ENCODE peak calls at places on chromosomes 2 and 18, in six cellular contexts. One of them, this sample, is unnamed.

GRCh38 chr2:186508263-186508662 is 22.2 kb downstream of the ZC3H15 start:
- DNase-seq in astrocyte: no peak
- DNase-seq in GM10248: no peak
- DNase-seq in pancreas: no peak
- DNase-seq in esophagus squamous epithelium: no peak
- DNase-seq in RWPE1: no peak
- DNase-seq in this sample: no peak

GRCh38 chr2:134231296-134231964 is 22.4 kb upstream of the MGAT5 start:
- DNase-seq in astrocyte: peak
- DNase-seq in GM10248: no peak
- DNase-seq in pancreas: no peak
- DNase-seq in esophagus squamous epithelium: no peak
- DNase-seq in RWPE1: no peak
- DNase-seq in this sample: no peak

GRCh38 chr2:228624708-228625107 is 443.2 kb upstream of the SPHKAP start:
- DNase-seq in astrocyte: no peak
- DNase-seq in GM10248: no peak
- DNase-seq in pancreas: no peak
- DNase-seq in esophagus squamous epithelium: no peak
- DNase-seq in RWPE1: no peak
- DNase-seq in this sample: no peak

GRCh38 chr2:41940715-41941114 is 107.1 kb upstream of the PKDCC start:
- DNase-seq in astrocyte: no peak
- DNase-seq in GM10248: no peak
- DNase-seq in pancreas: no peak
- DNase-seq in esophagus squamous epithelium: no peak
- DNase-seq in RWPE1: no peak
- DNase-seq in this sample: no peak

GRCh38 chr2:10542033-10542432 is 93.9 kb upstream of the ODC1 start:
- DNase-seq in astrocyte: no peak
- DNase-seq in GM10248: no peak
- DNase-seq in pancreas: no peak
- DNase-seq in esophagus squamous epithelium: no peak
- DNase-seq in RWPE1: no peak
- DNase-seq in this sample: no peak

GRCh38 chr18:59988098-59988706 is 88.4 kb downstream of the PMAIP1 start:
- DNase-seq in astrocyte: peak
- DNase-seq in GM10248: peak
- DNase-seq in pancreas: no peak
- DNase-seq in esophagus squamous epithelium: no peak
- DNase-seq in RWPE1: peak
- DNase-seq in this sample: peak

GRCh38 chr2:205763708-205764501 is 81.6 kb downstream of the NRP2 start:
- DNase-seq in astrocyte: peak
- DNase-seq in GM10248: peak
- DNase-seq in pancreas: peak
- DNase-seq in esophagus squamous epithelium: no peak
- DNase-seq in RWPE1: peak
- DNase-seq in this sample: peak

GRCh38 chr18:2921778-2922177 is 75.0 kb downstream of the EMILIN2 start:
- DNase-seq in astrocyte: no peak
- DNase-seq in GM10248: no peak
- DNase-seq in pancreas: no peak
- DNase-seq in esophagus squamous epithelium: no peak
- DNase-seq in RWPE1: no peak
- DNase-seq in this sample: no peak

GRCh38 chr2:3179208-3179607 is 198.4 kb downstream of the EIPR1 start:
- DNase-seq in astrocyte: no peak
- DNase-seq in GM10248: no peak
- DNase-seq in pancreas: no peak
- DNase-seq in esophagus squamous epithelium: no peak
- DNase-seq in RWPE1: no peak
- DNase-seq in this sample: no peak

GRCh38 chr18:40685241-40685640 is 1269.8 kb upstream of the PIK3C3 start:
- DNase-seq in astrocyte: no peak
- DNase-seq in GM10248: no peak
- DNase-seq in pancreas: no peak
- DNase-seq in esophagus squamous epithelium: no peak
- DNase-seq in RWPE1: no peak
- DNase-seq in this sample: no peak

GRCh38 chr2:136081582-136082210 is 36.3 kb downstream of the CXCR4 start:
- DNase-seq in astrocyte: no peak
- DNase-seq in GM10248: no peak
- DNase-seq in pancreas: no peak
- DNase-seq in esophagus squamous epithelium: no peak
- DNase-seq in RWPE1: no peak
- DNase-seq in this sample: peak

GRCh38 chr2:208252766-208253492 is 1.9 kb downstream of the IDH1 start:
- DNase-seq in astrocyte: no peak
- DNase-seq in GM10248: no peak
- DNase-seq in pancreas: no peak
- DNase-seq in esophagus squamous epithelium: no peak
- DNase-seq in RWPE1: no peak
- DNase-seq in this sample: no peak

GRCh38 chr18:40414155-40414754 is 1540.8 kb upstream of the PIK3C3 start:
- DNase-seq in astrocyte: peak
- DNase-seq in GM10248: no peak
- DNase-seq in pancreas: no peak
- DNase-seq in esophagus squamous epithelium: no peak
- DNase-seq in RWPE1: no peak
- DNase-seq in this sample: no peak

GRCh38 chr18:60838677-60839076 is 466.1 kb upstream of the MC4R start:
- DNase-seq in astrocyte: no peak
- DNase-seq in GM10248: no peak
- DNase-seq in pancreas: no peak
- DNase-seq in esophagus squamous epithelium: no peak
- DNase-seq in RWPE1: no peak
- DNase-seq in this sample: no peak

GRCh38 chr2:53715568-53715967 is 52.0 kb upstream of the CHAC2 start:
- DNase-seq in astrocyte: no peak
- DNase-seq in GM10248: no peak
- DNase-seq in pancreas: no peak
- DNase-seq in esophagus squamous epithelium: no peak
- DNase-seq in RWPE1: peak
- DNase-seq in this sample: no peak
- TF ChIP-seq CTCF in astrocyte: peak
- TF ChIP-seq CTCF in GM10248: peak
- TF ChIP-seq CTCF in pancreas: peak
- TF ChIP-seq CTCF in esophagus squamous epithelium: no peak
- TF ChIP-seq CTCF in RWPE1: peak
- TF ChIP-seq CTCF in this sample: peak

GRCh38 chr2:50004667-50005066 is 850.4 kb upstream of the FSHR start:
- DNase-seq in astrocyte: no peak
- DNase-seq in GM10248: no peak
- DNase-seq in pancreas: no peak
- DNase-seq in esophagus squamous epithelium: no peak
- DNase-seq in RWPE1: no peak
- DNase-seq in this sample: no peak
- TF ChIP-seq CTCF in astrocyte: no peak
- TF ChIP-seq CTCF in GM10248: no peak
- TF ChIP-seq CTCF in pancreas: no peak
- TF ChIP-seq CTCF in esophagus squamous epithelium: no peak
- TF ChIP-seq CTCF in RWPE1: no peak
- TF ChIP-seq CTCF in this sample: no peak

GRCh38 chr18:26208901-26209445 is 17.3 kb upstream of the TAF4B start:
- DNase-seq in astrocyte: no peak
- DNase-seq in GM10248: no peak
- DNase-seq in pancreas: no peak
- DNase-seq in esophagus squamous epithelium: no peak
- DNase-seq in RWPE1: no peak
- DNase-seq in this sample: no peak
- TF ChIP-seq CTCF in astrocyte: no peak
- TF ChIP-seq CTCF in GM10248: no peak
- TF ChIP-seq CTCF in pancreas: no peak
- TF ChIP-seq CTCF in esophagus squamous epithelium: no peak
- TF ChIP-seq CTCF in RWPE1: no peak
- TF ChIP-seq CTCF in this sample: no peak

GRCh38 chr2:234608946-234609345 is 112.1 kb upstream of the ARL4C start:
- DNase-seq in astrocyte: no peak
- DNase-seq in GM10248: no peak
- DNase-seq in pancreas: no peak
- DNase-seq in esophagus squamous epithelium: no peak
- DNase-seq in RWPE1: no peak
- DNase-seq in this sample: no peak

GRCh38 chr2:234615643-234616356 is 118.9 kb upstream of the ARL4C start:
- DNase-seq in astrocyte: no peak
- DNase-seq in GM10248: no peak
- DNase-seq in pancreas: no peak
- DNase-seq in esophagus squamous epithelium: no peak
- DNase-seq in RWPE1: no peak
- DNase-seq in this sample: no peak

GRCh38 chr2:234607691-234608090 is 110.8 kb upstream of the ARL4C start:
- DNase-seq in astrocyte: no peak
- DNase-seq in GM10248: no peak
- DNase-seq in pancreas: no peak
- DNase-seq in esophagus squamous epithelium: no peak
- DNase-seq in RWPE1: no peak
- DNase-seq in this sample: no peak

GRCh38 chr2:234606906-234607305 is 110.0 kb upstream of the ARL4C start:
- DNase-seq in astrocyte: peak
- DNase-seq in GM10248: no peak
- DNase-seq in pancreas: no peak
- DNase-seq in esophagus squamous epithelium: no peak
- DNase-seq in RWPE1: no peak
- DNase-seq in this sample: no peak

GRCh38 chr2:234611209-234611608 is 114.3 kb upstream of the ARL4C start:
- DNase-seq in astrocyte: no peak
- DNase-seq in GM10248: no peak
- DNase-seq in pancreas: no peak
- DNase-seq in esophagus squamous epithelium: no peak
- DNase-seq in RWPE1: no peak
- DNase-seq in this sample: no peak
- TF ChIP-seq CTCF in astrocyte: peak
- TF ChIP-seq CTCF in GM10248: no peak
- TF ChIP-seq CTCF in pancreas: no peak
- TF ChIP-seq CTCF in esophagus squamous epithelium: no peak
- TF ChIP-seq CTCF in RWPE1: no peak
- TF ChIP-seq CTCF in this sample: peak

This sample was measured in neural crest cell.